ENCODE peak calls at places on chromosomes 13 and 19, in seven cellular contexts. N is cardiac muscle cell; G is SJSA1; I is transverse colon; H is colonic mucosa; F is uterus; V is effector memory CD4-positive, alpha-beta T cell. U is an unnamed sample.

GRCh38 chr13:112346173-112346898 is 29.8 kb upstream of the SPACA7 start:
- DNase-seq in N (peak; percentile 43), G (peak; percentile 56), I (no peak), H (no peak), F (no peak), V (no peak), U (no peak)

GRCh38 chr13:46388846-46389245 is 1.8 kb upstream of the RUBCNL start:
- DNase-seq in N (no peak), G (no peak), I (no peak), H (no peak), F (no peak), V (no peak), U (no peak)

GRCh38 chr19:11089254-11090013 is at the start of gene LDLR:
- DNase-seq in N (peak; percentile 94), G (peak; percentile 93), I (peak; percentile 87), H (peak; percentile 94), F (peak; percentile 87), V (peak; percentile 66), U (peak; percentile 92)

GRCh38 chr13:27309967-27310598 is 39.5 kb downstream of the RASL11A start:
- DNase-seq in N (no peak), G (peak; percentile 56), I (no peak), H (no peak), F (no peak), V (no peak), U (no peak)

GRCh38 chr13:85521586-85521985 is 277.6 kb downstream of the SLITRK6 start:
- DNase-seq in N (no peak), G (no peak), I (no peak), H (no peak), F (no peak), V (no peak), U (no peak)

GRCh38 chr19:27741236-27741635 is 1471.7 kb downstream of the UQCRFS1 start:
- DNase-seq in N (no peak), G (peak; percentile 56), I (no peak), H (peak; percentile 4), F (no peak), V (no peak), U (no peak)

GRCh38 chr13:41361501-41361900 is 50.4 kb downstream of the NAA16 start:
- DNase-seq in N (no peak), G (no peak), I (no peak), H (no peak), F (no peak), V (no peak), U (no peak)

GRCh38 chr19:41918095-41918494 is 10.2 kb downstream of the ERFL start:
- DNase-seq in N (no peak), G (no peak), I (no peak), H (no peak), F (no peak), V (no peak), U (no peak)

GRCh38 chr13:43316997-43317396 is 293.6 kb downstream of the DNAJC15 start:
- DNase-seq in N (no peak), G (no peak), I (no peak), H (no peak), F (peak; percentile 19), V (no peak), U (peak; percentile 36)

GRCh38 chr19:47283405-47284059 is 8.8 kb downstream of the INAFM1 start:
- DNase-seq in N (no peak), G (no peak), I (no peak), H (no peak), F (no peak), V (no peak), U (no peak)

GRCh38 chr13:39281539-39282150 is 243.4 kb downstream of the NHLRC3 start:
- DNase-seq in N (no peak), G (no peak), I (no peak), H (no peak), F (no peak), V (no peak), U (no peak)

GRCh38 chr13:112685856-112686255 is 4.0 kb upstream of the ATP11A start:
- DNase-seq in N (no peak), G (no peak), I (no peak), H (no peak), F (no peak), V (no peak), U (no peak)

GRCh38 chr13:65497265-65497664 is 1732.9 kb downstream of the PCDH9 start:
- DNase-seq in N (no peak), G (no peak), I (no peak), H (no peak), F (no peak), V (no peak), U (no peak)

GRCh38 chr13:80249906-80250513 is 90.9 kb downstream of the SPRY2 start:
- DNase-seq in N (no peak), G (no peak), I (no peak), H (no peak), F (no peak), V (no peak), U (no peak)

GRCh38 chr19:47428177-47428894 is 9.0 kb upstream of the MEIS3 start:
- DNase-seq in N (peak; percentile 100), G (peak; percentile 96), I (peak; percentile 80), H (peak; percentile 84), F (peak; percentile 99), V (peak; percentile 78), U (peak; percentile 72)

GRCh38 chr13:100722517-100722916 is 47.9 kb upstream of the TMTC4 start:
- DNase-seq in N (no peak), G (no peak), I (no peak), H (no peak), F (no peak), V (no peak), U (no peak)

GRCh38 chr13:113863511-113864302 is at the start of gene GAS6:
- DNase-seq in N (peak; percentile 74), G (no peak), I (peak; percentile 80), H (peak; percentile 83), F (peak; percentile 67), V (no peak), U (peak; percentile 78)

GRCh38 chr19:52992109-52993004 is 21.4 kb upstream of the ERVV-1 start:
- DNase-seq in N (peak; percentile 13), G (no peak), I (peak; percentile 37), H (peak; percentile 32), F (peak; percentile 34), V (no peak), U (peak; percentile 43)

DNA sequence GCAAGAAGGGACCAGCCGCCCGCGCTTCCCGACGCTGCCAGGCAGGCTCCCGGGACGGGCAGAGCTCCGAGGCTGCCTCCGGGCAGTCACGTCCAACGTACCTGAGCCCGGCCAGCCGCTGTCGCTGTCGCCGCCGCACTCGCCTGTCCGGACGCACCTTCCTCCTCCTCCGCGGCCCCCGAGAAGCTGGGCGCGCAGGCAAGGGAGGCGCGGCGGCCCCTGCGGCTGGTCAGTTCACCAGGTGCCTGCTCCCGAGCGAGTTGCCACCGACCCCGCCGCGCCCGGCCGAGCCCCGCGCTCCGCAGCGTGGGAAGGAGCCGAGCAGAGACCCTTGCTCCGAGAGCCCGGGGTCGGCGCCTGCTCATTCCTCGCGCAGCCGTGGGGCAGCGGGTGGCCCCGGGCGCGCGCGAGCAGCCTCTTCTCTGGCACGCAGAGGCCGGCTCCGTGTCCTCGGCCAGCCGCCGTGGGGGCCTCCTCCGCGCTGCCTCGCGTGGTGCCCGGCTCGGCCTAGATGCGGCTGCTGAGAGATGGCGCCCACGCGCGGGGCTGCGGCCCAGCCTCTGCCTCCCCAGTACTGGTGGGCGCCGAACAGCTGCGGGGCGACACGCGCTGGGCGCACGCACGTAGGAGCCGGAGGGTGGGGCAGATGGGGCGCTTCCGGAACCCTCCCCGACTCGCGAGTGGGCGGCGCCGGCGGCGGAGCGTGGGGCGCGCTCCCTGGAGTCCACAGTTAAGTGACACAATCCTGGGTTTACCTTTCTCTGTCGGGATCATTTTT is 419.4 kb downstream of the UQCRFS1 start:
- DNase-seq in N (peak; percentile 39), G (no peak), I (no peak), H (no peak), F (no peak), V (no peak), U (no peak)
- H3K27ac ChIP-seq in N (no peak overlapping the region), G (no peak overlapping the region), I (no peak overlapping the region), H (no peak overlapping the region), F (no peak overlapping the region), V (no peak overlapping the region), U (no peak overlapping the region)

GRCh38 chr13:33426131-33426530 is 140.6 kb upstream of the STARD13 start:
- DNase-seq in N (no peak), G (no peak), I (no peak), H (no peak), F (no peak), V (no peak), U (no peak)
- H3K4me1 ChIP-seq in N (no peaks in the 10 kb centered on the region), G (no peaks in the 10 kb centered on the region), I (no peaks in the 10 kb centered on the region), H (no peaks in the 10 kb centered on the region), F (no peaks in the 10 kb centered on the region), V (no peaks in the 10 kb centered on the region), U (no peaks in the 10 kb centered on the region)

DNA sequence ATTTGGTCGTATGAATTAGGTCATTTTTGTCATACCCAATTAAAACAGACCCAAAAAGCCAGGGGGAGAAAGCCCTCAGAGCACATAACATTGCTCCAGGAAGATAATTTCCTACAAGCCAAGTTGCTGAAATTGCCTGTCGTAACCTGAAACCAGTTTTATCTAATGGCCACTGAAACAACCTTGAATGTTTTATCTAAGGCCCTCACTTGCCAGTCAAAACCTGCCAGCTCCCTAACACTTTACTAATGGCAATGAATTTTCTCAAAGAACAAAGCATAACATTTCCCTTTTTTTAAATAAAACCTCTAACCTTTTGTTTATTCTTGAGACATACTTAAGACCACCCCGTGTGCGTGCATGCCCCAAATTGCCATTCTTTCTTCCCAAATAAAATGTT is 496.2 kb upstream of the KLHL1 start:
- DNase-seq in N (peak; percentile 45), G (no peak), I (no peak), H (no peak), F (no peak), V (no peak), U (no peak)
- H3K27ac ChIP-seq in N (peak overlapping the region; percentile 75), G (no peak overlapping the region), I (no peak overlapping the region), H (no peak overlapping the region), F (no peak overlapping the region), V (no peak overlapping the region), U (no peak overlapping the region)

GRCh38 chr19:4986471-4986888 is 17.6 kb downstream of the KDM4B start:
- DNase-seq in N (no peak), G (no peak), I (no peak), H (no peak), F (no peak), V (no peak), U (no peak)

GRCh38 chr19:4987286-4987685 is 18.4 kb downstream of the KDM4B start:
- DNase-seq in N (peak; percentile 46), G (no peak), I (no peak), H (no peak), F (no peak), V (no peak), U (no peak)

GRCh38 chr19:4990306-4990705 is 21.4 kb downstream of the KDM4B start:
- DNase-seq in N (no peak), G (no peak), I (no peak), H (no peak), F (no peak), V (no peak), U (no peak)

GRCh38 chr19:4987692-4988370 is 18.9 kb downstream of the KDM4B start:
- DNase-seq in N (no peak), G (no peak), I (no peak), H (no peak), F (no peak), V (no peak), U (no peak)

DNA sequence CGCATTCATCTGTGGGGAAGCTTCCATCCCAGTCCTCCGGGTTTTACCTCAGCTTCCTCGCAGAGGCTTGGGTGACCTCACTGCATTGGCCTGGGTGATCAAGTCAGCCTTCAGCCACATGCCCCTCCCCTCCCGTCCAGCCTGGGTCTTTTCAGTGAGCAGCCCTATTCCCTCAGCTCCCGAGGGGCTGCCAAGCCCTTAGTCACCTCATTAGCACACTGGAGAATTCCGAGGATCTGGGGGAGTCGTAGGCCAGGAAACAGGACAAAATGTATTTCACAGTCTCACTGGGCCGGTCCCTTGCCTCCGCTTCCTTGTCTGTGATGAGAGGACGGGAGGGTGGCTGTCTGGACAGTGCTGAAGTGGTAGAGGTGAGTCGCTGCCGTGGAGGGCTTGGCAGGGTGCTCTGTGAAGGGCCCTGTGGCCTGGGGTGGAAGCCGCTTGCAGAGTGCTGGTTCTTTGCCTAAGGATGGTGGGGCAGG is 19.9 kb downstream of the KDM4B start:
- DNase-seq in N (no peak), G (no peak), I (peak; percentile 45), H (no peak), F (peak; percentile 85), V (no peak), U (peak; percentile 66)
- H3K4me1 ChIP-seq in N (peaks cover 69% of the 10 kb centered on the region), G (peaks cover 12% of the 10 kb centered on the region), I (peaks cover 13% of the 10 kb centered on the region), H (no peaks in the 10 kb centered on the region), F (no peaks in the 10 kb centered on the region), V (no peaks in the 10 kb centered on the region), U (peaks cover 24% of the 10 kb centered on the region)

U was measured in ovary.